ENCODE peak calls at places on chromosomes 4 and X, in four cellular contexts. Y, K, C and Z are unnamed samples.

GRCh38 chr4:8911311-8912088 is 39.9 kb upstream of the HMX1 start:
- DNase-seq in Y (no peak), K (no peak), C (no peak), Z (peak)

GRCh38 chr4:129218897-129219296 is 122.9 kb downstream of the C4orf33 start:
- DNase-seq in Y (no peak), K (no peak), C (no peak), Z (no peak)

GRCh38 chrX:80511969-80512760 is 91.9 kb downstream of the TENT5D start:
- DNase-seq in Y (no peak), K (no peak), C (no peak), Z (no peak)

GRCh38 chr4:112448211-112448745 is 67.7 kb downstream of the NEUROG2 start:
- DNase-seq in Y (no peak), K (no peak), C (no peak), Z (no peak)

GRCh38 chrX:120774611-120775010 is 101.1 kb downstream of the CT47B1 start:
- DNase-seq in Y (no peak), K (no peak), C (no peak), Z (no peak)

GRCh38 chr4:71472946-71473345 is 134.1 kb downstream of the SLC4A4 start:
- DNase-seq in Y (no peak), K (no peak), C (no peak), Z (no peak)

GRCh38 chr4:156959298-156959702 is 12.3 kb downstream of the PDGFC start:
- DNase-seq in Y (no peak), K (no peak), C (no peak), Z (no peak)

GRCh38 chr4:59247032-59247431 is 1953.1 kb upstream of the ADGRL3 start:
- DNase-seq in Y (no peak), K (no peak), C (no peak), Z (no peak)

GRCh38 chr4:116439330-116439729 is 646.0 kb downstream of the TRAM1L1 start:
- DNase-seq in Y (no peak), K (no peak), C (no peak), Z (no peak)

GRCh38 chr4:32226201-32226600 is 1506.0 kb downstream of the PCDH7 start:
- DNase-seq in Y (no peak), K (no peak), C (no peak), Z (no peak)

GRCh38 chr4:15320116-15320515 is 107.7 kb upstream of the C1QTNF7 start:
- DNase-seq in Y (no peak), K (no peak), C (no peak), Z (no peak)

GRCh38 chr4:158209825-158210807 is at the start of gene TMEM144:
- DNase-seq in Y (peak), K (peak), C (no peak), Z (peak)

GRCh38 chr4:110197421-110198398 is 705 bp downstream of the ELOVL6 start:
- DNase-seq in Y (peak), K (peak), C (peak), Z (no peak)

GRCh38 chr4:89661490-89661889 is 175.5 kb downstream of the SNCA start:
- DNase-seq in Y (no peak), K (no peak), C (no peak), Z (no peak)

GRCh38 chr4:20496078-20496477 is 204.2 kb upstream of the PACRGL start:
- DNase-seq in Y (no peak), K (no peak), C (no peak), Z (no peak)

GRCh38 chr4:67926485-67926884 is 36.8 kb downstream of the TMPRSS11A start:
- DNase-seq in Y (no peak), K (no peak), C (no peak), Z (no peak)

GRCh38 chrX:110409925-110410324 is 51.3 kb downstream of the RTL9 start:
- DNase-seq in Y (no peak), K (no peak), C (no peak), Z (no peak)

GRCh38 chrX:63932006-63932405 is 147.0 kb upstream of the ARHGEF9 start:
- DNase-seq in Y (no peak), K (no peak), C (no peak), Z (no peak)

GRCh38 chrX:50615570-50616158 is 145.0 kb upstream of the DGKK start:
- DNase-seq in Y (no peak), K (no peak), C (no peak), Z (no peak)

GRCh38 chrX:96436105-96436504 is 248.5 kb upstream of the DIAPH2 start:
- DNase-seq in Y (no peak), K (no peak), C (no peak), Z (no peak)

GRCh38 chr4:186144596-186145569 is 40.4 kb downstream of the FAM149A start:
- DNase-seq in Y (peak), K (peak), C (no peak), Z (peak)

GRCh38 chr4:6926681-6927478 is 17.3 kb downstream of the TBC1D14 start:
- DNase-seq in Y (peak), K (peak), C (peak), Z (peak)